ENCODE peak calls at places on chromosomes 4 and X, in seven cellular contexts. E is AG08395, D is NCI-H146, N is Right ventricle myocardium superior, H is NCI-H2081, T is GM20000, O is AG20443. S is an unnamed sample.

GRCh38 chrX:150899191-150899757 is 806 bp upstream of the CD99L2 start:
- DNase-seq in E (peak; percentile 5), D (peak; percentile 58), N (peak; percentile 57), H (peak; percentile 14), T (peak; percentile 35), O (peak; percentile 28), S (peak; percentile 31)

GRCh38 chr4:168273838-168274237 is 44.7 kb downstream of the DDX60 start:
- DNase-seq in E (no peak), D (no peak), N (no peak), H (no peak), T (no peak), O (no peak), S (no peak)

GRCh38 chr4:146165840-146166239 is 9.7 kb upstream of the LSM6 start:
- DNase-seq in E (peak; percentile 40), D (no peak), N (no peak), H (no peak), T (no peak), O (peak; percentile 43), S (no peak)

GRCh38 chr4:101089168-101089567 is 258.2 kb downstream of the PPP3CA start:
- DNase-seq in E (no peak), D (no peak), N (no peak), H (no peak), T (no peak), O (no peak), S (no peak)

GRCh38 chr4:139036885-139037284 is 21.3 kb downstream of the NOCT start:
- DNase-seq in E (no peak), D (no peak), N (no peak), H (no peak), T (no peak), O (no peak), S (no peak)

GRCh38 chr4:120995611-120996010 is 73.1 kb upstream of the PRDM5 start:
- DNase-seq in E (no peak), D (no peak), N (no peak), H (no peak), T (no peak), O (no peak), S (no peak)

GRCh38 chrX:148043456-148043855 is 62.3 kb downstream of the FMR1NB start:
- DNase-seq in E (peak; percentile 43), D (no peak), N (no peak), H (no peak), T (no peak), O (peak; percentile 40), S (no peak)

GRCh38 chr4:142402156-142402555 is 443.9 kb downstream of the INPP4B start:
- DNase-seq in E (no peak), D (no peak), N (no peak), H (no peak), T (no peak), O (no peak), S (no peak)

GRCh38 chr4:152928286-152928685 is 7.8 kb upstream of the FHDC1 start:
- DNase-seq in E (no peak), D (no peak), N (no peak), H (no peak), T (no peak), O (no peak), S (no peak)

GRCh38 chr4:153520871-153521329 is 54.7 kb downstream of the TMEM131L start:
- DNase-seq in E (no peak), D (no peak), N (no peak), H (no peak), T (peak; percentile 35), O (no peak), S (no peak)

GRCh38 chrX:86047174-86047991 is at the start of gene CHM:
- DNase-seq in E (peak; percentile 77), D (no peak), N (peak; percentile 43), H (no peak), T (peak; percentile 59), O (peak; percentile 75), S (peak; percentile 56)

GRCh38 chr4:14403132-14403531 is 599.1 kb upstream of the CPEB2 start:
- DNase-seq in E (no peak), D (no peak), N (no peak), H (no peak), T (no peak), O (no peak), S (no peak)

GRCh38 chr4:100357542-100357941 is 160.3 kb downstream of the EMCN start:
- DNase-seq in E (no peak), D (no peak), N (no peak), H (no peak), T (no peak), O (no peak), S (no peak)

GRCh38 chr4:85909851-85910250 is 434.9 kb downstream of the ARHGAP24 start:
- DNase-seq in E (no peak), D (no peak), N (peak; percentile 49), H (no peak), T (no peak), O (no peak), S (peak; percentile 36)

GRCh38 chr4:107380836-107381438 is 339.1 kb downstream of the PAPSS1 start:
- DNase-seq in E (peak; percentile 32), D (no peak), N (no peak), H (peak; percentile 13), T (no peak), O (peak; percentile 34), S (no peak)

GRCh38 chr4:140135529-140136021 is 18.4 kb downstream of the MAML3 start:
- DNase-seq in E (peak; percentile 14), D (peak; percentile 84), N (peak; percentile 77), H (peak; percentile 80), T (no peak), O (peak; percentile 29), S (peak; percentile 72)

GRCh38 chrX:112844250-112844649 is 3.6 kb upstream of the AMOT start:
- DNase-seq in E (no peak), D (no peak), N (no peak), H (no peak), T (no peak), O (no peak), S (no peak)